ENCODE peak calls at places on chromosomes 1 and 21, in five cellular contexts. Q, B, P, K and T are unnamed samples.

GRCh38 chr1:3237570-3237969 is 168.6 kb downstream of the PRDM16 start:
- DNase-seq in Q (no peak), B (no peak), P (no peak), K (no peak), T (no peak)

GRCh38 chr1:235995511-235995910 is 69.4 kb downstream of the NID1 start:
- DNase-seq in Q (no peak), B (no peak), P (no peak), K (no peak), T (no peak)

GRCh38 chr1:66374561-66375111 is 159.3 kb upstream of the SGIP1 start:
- DNase-seq in Q (peak; percentile 34), B (peak; percentile 39), P (peak; percentile 51), K (no peak), T (peak; percentile 47)

GRCh38 chr1:231924183-231924582 is 297.6 kb downstream of the DISC1 start:
- DNase-seq in Q (no peak), B (no peak), P (no peak), K (no peak), T (no peak)

GRCh38 chr1:173481195-173481772 is 4.1 kb downstream of the PRDX6 start:
- DNase-seq in Q (no peak), B (no peak), P (no peak), K (no peak), T (no peak)

GRCh38 chr21:41294548-41295231 is 21.9 kb upstream of the FAM3B start:
- DNase-seq in Q (no peak), B (no peak), P (no peak), K (no peak), T (no peak)

GRCh38 chr1:232669981-232670763 is 40.2 kb upstream of the SIPA1L2 start:
- DNase-seq in Q (no peak), B (no peak), P (no peak), K (no peak), T (no peak)

GRCh38 chr1:50426702-50427085 is 3.5 kb upstream of the DMRTA2 start:
- DNase-seq in Q (no peak), B (no peak), P (no peak), K (no peak), T (no peak)

GRCh38 chr1:48026275-48026674 is 29.1 kb upstream of the TRABD2B start:
- DNase-seq in Q (no peak), B (no peak), P (no peak), K (no peak), T (no peak)

GRCh38 chr1:235835226-235835625 is 31.5 kb downstream of the LYST start:
- DNase-seq in Q (no peak), B (no peak), P (no peak), K (no peak), T (no peak)

GRCh38 chr1:116377564-116378529 is 4.8 kb downstream of the ATP1A1 start:
- DNase-seq in Q (peak; percentile 65), B (peak; percentile 32), P (peak; percentile 75), K (peak; percentile 73), T (peak; percentile 80)

GRCh38 chr1:57272150-57272549 is 151.7 kb downstream of the DAB1 start:
- DNase-seq in Q (no peak), B (no peak), P (no peak), K (no peak), T (no peak)

GRCh38 chr21:45880097-45881068 is 101.2 kb upstream of the COL6A1 start:
- DNase-seq in Q (peak; percentile 84), B (peak; percentile 80), P (no peak), K (peak; percentile 86), T (peak; percentile 69)

GRCh38 chr1:73824065-73824464 is 373.9 kb downstream of the LRRIQ3 start:
- DNase-seq in Q (no peak), B (no peak), P (no peak), K (no peak), T (no peak)

GRCh38 chr1:235902638-235903542 is 36.2 kb upstream of the LYST start:
- DNase-seq in Q (no peak), B (no peak), P (no peak), K (no peak), T (peak; percentile 81)

GRCh38 chr1:194043984-194044755 is 857.8 kb upstream of the B3GALT2 start:
- DNase-seq in Q (peak; percentile 37), B (no peak), P (peak; percentile 21), K (no peak), T (no peak)

GRCh38 chr1:200869753-200870391 is 2.9 kb upstream of the GPR25 start:
- DNase-seq in Q (no peak), B (no peak), P (no peak), K (no peak), T (no peak)

GRCh38 chr21:31630062-31630711 is 29.3 kb upstream of the SOD1 start:
- DNase-seq in Q (no peak), B (no peak), P (peak; percentile 73), K (no peak), T (peak; percentile 3)

GRCh38 chr1:215517441-215517891 is 49.6 kb upstream of the KCTD3 start:
- DNase-seq in Q (no peak), B (no peak), P (peak; percentile 65), K (no peak), T (peak; percentile 67)

GRCh38 chr1:11847667-11848445 is at the start of gene NPPA:
- DNase-seq in Q (peak; percentile 93), B (no peak), P (no peak), K (no peak), T (peak; percentile 10)

GRCh38 chr1:86018311-86018923 is 138.2 kb downstream of the COL24A1 start:
- DNase-seq in Q (peak; percentile 72), B (peak; percentile 3), P (no peak), K (no peak), T (peak; percentile 16)

GRCh38 chr1:52678961-52679897 is 18.9 kb downstream of the COA7 start:
- DNase-seq in Q (no peak), B (no peak), P (no peak), K (no peak), T (no peak)

GRCh38 chr1:19087737-19088594 is 122.1 kb downstream of the UBR4 start:
- DNase-seq in Q (no peak), B (peak; percentile 19), P (no peak), K (no peak), T (no peak)

GRCh38 chr1:3649342-3650247 is at the start of gene WRAP73:
- DNase-seq in Q (peak; percentile 99), B (peak; percentile 89), P (peak; percentile 75), K (peak; percentile 91), T (peak; percentile 72)

GRCh38 chr1:25033828-25034451 is 103.9 kb upstream of the RUNX3 start:
- DNase-seq in Q (no peak), B (peak; percentile 60), P (no peak), K (no peak), T (no peak)

GRCh38 chr1:41175546-41175945 is 66.6 kb downstream of the SCMH1 start:
- DNase-seq in Q (no peak), B (no peak), P (no peak), K (no peak), T (no peak)

GRCh38 chr1:50474859-50475809 is 51.9 kb upstream of the DMRTA2 start:
- DNase-seq in Q (no peak), B (no peak), P (no peak), K (no peak), T (no peak)

GRCh38 chr1:109704173-109704572 is 7.9 kb upstream of the GSTM5 start:
- DNase-seq in Q (peak; percentile 6), B (no peak), P (no peak), K (no peak), T (no peak)

GRCh38 chr1:111878649-111879048 is 110.8 kb downstream of the KCND3 start:
- DNase-seq in Q (no peak), B (no peak), P (no peak), K (no peak), T (no peak)

GRCh38 chr1:67298762-67299161 is 8.9 kb upstream of the IL12RB2 start:
- DNase-seq in Q (peak; percentile 9), B (no peak), P (no peak), K (no peak), T (no peak)

GRCh38 chr21:45848805-45849204 is 132.8 kb upstream of the COL6A1 start:
- DNase-seq in Q (no peak), B (no peak), P (no peak), K (no peak), T (no peak)

GRCh38 chr1:162987866-162988265 is 81.3 kb upstream of the RGS4 start:
- DNase-seq in Q (no peak), B (no peak), P (no peak), K (no peak), T (peak; percentile 33)

GRCh38 chr1:36784147-36784862 is 250.0 kb downstream of the GRIK3 start:
- DNase-seq in Q (no peak), B (no peak), P (no peak), K (no peak), T (no peak)

GRCh38 chr1:24786191-24786590 is 40.9 kb downstream of the CLIC4 start:
- DNase-seq in Q (no peak), B (no peak), P (no peak), K (no peak), T (no peak)

GRCh38 chr1:10380594-10381275 is 18.1 kb upstream of the PGD start:
- DNase-seq in Q (no peak), B (no peak), P (peak; percentile 84), K (no peak), T (peak; percentile 57)